ENCODE peak calls at places on chromosome X, in seven cellular contexts. U is endothelial cell; T is stimulated activated CD4-positive, alpha-beta T cell treated with anti-CD3 and anti-CD28 coated beads, TNF-alpha, amount 100 ng/mL, for 1 hour; W is NCI-H1092; J is ELR; N is activated effector memory CD4-positive, alpha-beta T cell treated with anti-CD3 and anti-CD28 coated beads, Interleukin-2, amount 50 U/mL, for 16 hours; Y is iris pigment epithelial cell. C is an unnamed sample.

GRCh38 chrX:120671963-120672362 is 42.1 kb upstream of the C1GALT1C1 start:
- DNase-seq in J (no peak), Y (peak), T (no peak), U (no peak), N (no peak), W (no peak), C (no peak)

GRCh38 chrX:3712080-3712869 is 1.2 kb downstream of the PRKX start:
- DNase-seq in T (no peak), J (peak), N (no peak), U (peak), W (no peak), Y (peak), C (no peak)

GRCh38 chrX:103637604-103638338 is 9.0 kb downstream of the TCEAL1 start:
- DNase-seq in N (no peak), W (no peak), J (peak), Y (no peak), T (no peak), U (no peak), C (no peak)

GRCh38 chrX:18353931-18354368 is 538 bp downstream of the SCML2 start:
- DNase-seq in J (peak), W (no peak), Y (no peak), T (no peak), U (peak), N (peak), C (peak)

GRCh38 chrX:41722816-41723215 is 1.2 kb upstream of the GPR82 start:
- DNase-seq in W (no peak), U (no peak), J (no peak), Y (peak), T (no peak), N (no peak), C (no peak)

GRCh38 chrX:136067946-136068345 is 79.4 kb upstream of the FHL1 start:
- DNase-seq in Y (no peak), U (no peak), J (no peak), T (no peak), N (no peak), W (no peak), C (no peak)

GRCh38 chrX:115047715-115048114 is 30.3 kb upstream of the IL13RA2 start:
- DNase-seq in W (no peak), Y (peak), U (no peak), T (no peak), J (no peak), N (no peak), C (no peak)

GRCh38 chrX:150551963-150552362 is 16.5 kb upstream of the MTM1 start:
- DNase-seq in W (no peak), Y (no peak), J (no peak), U (no peak), N (no peak), T (no peak), C (no peak)

GRCh38 chrX:40299028-40299479 is 201.3 kb upstream of the BCOR start:
- DNase-seq in T (no peak), W (peak), J (peak), N (no peak), Y (no peak), U (peak), C (no peak)

GRCh38 chrX:37627602-37628001 is 56.1 kb downstream of the LANCL3 start:
- DNase-seq in J (no peak), N (no peak), U (no peak), W (no peak), Y (no peak), T (no peak), C (peak)

GRCh38 chrX:14899607-14900006 is 26.4 kb downstream of the MOSPD2 start:
- DNase-seq in U (no peak), J (peak), W (no peak), Y (peak), N (no peak), T (no peak), C (no peak)

GRCh38 chrX:10554612-10555270 is 65.6 kb downstream of the MID1 start:
- DNase-seq in U (no peak), Y (no peak), J (no peak), T (no peak), N (no peak), W (no peak), C (no peak)

GRCh38 chrX:132968282-132968681 is 9.9 kb upstream of the HS6ST2 start:
- DNase-seq in N (no peak), W (no peak), J (no peak), U (no peak), T (no peak), Y (peak), C (no peak)

GRCh38 chrX:9614016-9614415 is 149.2 kb downstream of the TBL1X start:
- DNase-seq in N (no peak), Y (peak), W (no peak), T (no peak), J (peak), U (no peak), C (no peak)

GRCh38 chrX:115266300-115266699 is 23.2 kb upstream of the LUZP4 start:
- DNase-seq in J (no peak), Y (no peak), U (no peak), W (no peak), N (no peak), T (no peak), C (no peak)

GRCh38 chrX:68083510-68083909 is 349.8 kb downstream of the OPHN1 start:
- DNase-seq in J (no peak), Y (peak), N (no peak), W (no peak), U (no peak), T (no peak), C (no peak)

GRCh38 chrX:16592194-16592770 is 57.7 kb upstream of the S100G start:
- DNase-seq in Y (no peak), W (no peak), J (no peak), T (no peak), N (no peak), U (no peak), C (no peak)

GRCh38 chrX:154136627-154137161 is 7.3 kb upstream of the OPN1LW start:
- DNase-seq in U (peak), N (peak), T (peak), J (peak), Y (peak), W (peak), C (peak)

GRCh38 chrX:41720125-41720780 is 3.7 kb upstream of the GPR82 start:
- DNase-seq in Y (peak), N (peak), T (no peak), U (no peak), W (no peak), J (no peak), C (no peak)

GRCh38 chrX:13868481-13869040 is 51.7 kb upstream of the GPM6B start:
- DNase-seq in T (no peak), W (no peak), U (no peak), J (peak), N (no peak), Y (peak), C (no peak)